ENCODE peak calls at places on chromosomes 11 and 22, in four cellular contexts. P, C, D and O are unnamed samples.

GRCh38 chr11:66314561-66315497 is 2.0 kb downstream of the CD248 start:
- DNase-seq in P (no peak), C (no peak), D (no peak), O (no peak)

GRCh38 chr22:20140107-20140445 is 8.5 kb downstream of the ZDHHC8 start:
- DNase-seq in C (no peak), P (no peak), D (no peak), O (no peak)

GRCh38 chr11:68282141-68282860 is 10.5 kb upstream of the C11orf24 start:
- DNase-seq in P (no peak), C (no peak), D (peak), O (peak)

GRCh38 chr11:35324981-35325380 is 94.4 kb downstream of the SLC1A2 start:
- DNase-seq in C (no peak), P (no peak), D (no peak), O (no peak)

GRCh38 chr11:132941024-132941646 is 591.2 kb downstream of the OPCML start:
- DNase-seq in P (no peak), C (no peak), D (no peak), O (peak)

GRCh38 chr22:38754247-38755154 is 1.3 kb downstream of the SUN2 start:
- DNase-seq in P (no peak), C (peak), D (no peak), O (peak)

GRCh38 chr11:47212938-47213337 is 1.8 kb upstream of the DDB2 start:
- DNase-seq in P (no peak), D (no peak), C (no peak), O (no peak)

GRCh38 chr11:83721286-83721685 is 435.1 kb upstream of the CCDC90B start:
- DNase-seq in C (no peak), P (no peak), D (no peak), O (no peak)

GRCh38 chr11:762421-763072 is 14.7 kb downstream of the GATD1 start:
- DNase-seq in C (no peak), P (peak), D (no peak), O (peak)

GRCh38 chr11:18721576-18722292 is 4.3 kb downstream of the IGSF22 start:
- DNase-seq in D (no peak), C (no peak), P (peak), O (peak)

GRCh38 chr22:49592780-49593501 is 234.7 kb downstream of the BRD1 start:
- DNase-seq in P (no peak), C (no peak), D (no peak), O (no peak)

GRCh38 chr11:15248749-15249148 is 134.0 kb downstream of the INSC start:
- DNase-seq in D (no peak), P (no peak), C (no peak), O (no peak)

GRCh38 chr11:111961389-111962300 is 24.5 kb downstream of the DIXDC1 start:
- DNase-seq in C (no peak), D (no peak), P (no peak), O (no peak)

GRCh38 chr11:56140151-56140661 is at the start of gene OR8J3:
- DNase-seq in D (no peak), C (no peak), P (no peak), O (no peak)

GRCh38 chr11:29336727-29337212 is 680.1 kb downstream of the KCNA4 start:
- DNase-seq in D (no peak), P (no peak), C (no peak), O (no peak)

GRCh38 chr11:41917900-41918299 is 458.4 kb upstream of the LRRC4C start:
- DNase-seq in C (no peak), D (no peak), P (no peak), O (no peak)

GRCh38 chr11:133946541-133947297 is 10.0 kb downstream of the IGSF9B start:
- DNase-seq in C (no peak), D (no peak), P (no peak), O (no peak)
- TF ChIP-seq RAD21 in C (no peak), D (no peak), P (no peak), O (no peak)

DNA sequence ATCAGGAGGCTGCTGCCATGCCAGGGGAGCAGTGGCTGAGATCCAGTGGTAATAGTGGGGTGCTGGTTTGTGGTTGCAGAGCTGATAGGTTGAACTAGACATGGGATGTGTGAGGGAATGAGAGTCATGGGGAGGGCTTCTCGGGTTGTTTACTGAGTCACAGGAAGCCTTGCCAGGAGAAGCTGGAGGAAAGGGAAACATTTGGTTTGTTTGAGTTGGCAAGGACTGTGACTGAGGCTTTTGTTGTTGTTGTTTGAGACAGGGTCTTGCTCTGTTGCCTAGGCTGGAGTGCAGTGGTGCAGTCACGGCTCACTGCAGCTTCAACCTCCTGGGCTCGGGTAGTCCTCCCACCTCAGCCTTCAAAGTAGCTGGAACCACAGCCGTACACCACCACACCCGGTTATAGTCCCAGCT is 49.3 kb downstream of the CABIN1 start:
- DNase-seq in C (no peak), D (no peak), P (no peak), O (no peak)
- TF ChIP-seq MYC in C (no peak), D (no peak), P (no peak), O (no peak)

GRCh38 chr11:93329936-93330445 is 551 bp upstream of the DEUP1 start:
- DNase-seq in P (peak), C (no peak), D (no peak), O (peak)

GRCh38 chr11:93326681-93327080 is 3.9 kb upstream of the DEUP1 start:
- DNase-seq in D (no peak), P (no peak), C (no peak), O (no peak)

DNA sequence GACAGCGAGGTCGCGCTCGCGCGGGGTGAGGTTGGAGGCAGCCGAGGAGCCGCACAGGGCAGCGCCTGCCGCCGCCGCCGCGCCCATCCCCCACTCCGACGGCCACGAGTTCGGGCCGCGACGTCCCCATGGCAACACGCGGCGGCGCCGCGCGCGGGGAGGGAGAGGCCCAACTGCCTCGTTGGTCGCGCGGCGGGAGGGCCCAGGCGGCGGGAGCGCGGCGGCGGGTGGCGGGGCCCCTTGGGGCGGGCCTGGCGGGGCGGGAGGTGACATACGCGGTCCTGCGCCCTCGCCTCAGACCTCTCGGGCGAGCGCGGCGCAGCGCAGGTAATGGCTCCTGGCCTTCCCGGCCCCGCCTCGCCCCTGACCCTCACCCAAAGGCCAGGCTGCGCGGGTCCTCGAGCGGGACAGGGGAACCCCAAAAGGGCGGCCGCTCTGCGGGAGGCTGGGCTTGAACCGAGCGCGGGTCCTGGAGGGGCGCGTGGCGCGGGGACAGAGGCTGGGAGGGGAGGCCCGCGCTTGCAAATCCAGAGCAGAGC is at the start of gene DEUP1:
- DNase-seq in C (no peak), D (no peak), P (peak), O (peak)
- TF ChIP-seq RAD21 in C (no peak), D (no peak), P (no peak), O (no peak)

GRCh38 chr22:23062616-23063538 is 7.4 kb upstream of the GNAZ start:
- DNase-seq in P (no peak), C (no peak), D (no peak), O (no peak)
- TF ChIP-seq MYC in P (no peak), C (no peak), D (no peak), O (no peak)

GRCh38 chr11:26823963-26824362 is 102.1 kb upstream of the SLC5A12 start:
- DNase-seq in D (no peak), C (no peak), P (no peak), O (no peak)

GRCh38 chr11:26820739-26821138 is 98.9 kb upstream of the SLC5A12 start:
- DNase-seq in C (no peak), P (no peak), D (no peak), O (no peak)
- TF ChIP-seq RAD21 in C (no peak), P (no peak), D (no peak), O (no peak)

DNA sequence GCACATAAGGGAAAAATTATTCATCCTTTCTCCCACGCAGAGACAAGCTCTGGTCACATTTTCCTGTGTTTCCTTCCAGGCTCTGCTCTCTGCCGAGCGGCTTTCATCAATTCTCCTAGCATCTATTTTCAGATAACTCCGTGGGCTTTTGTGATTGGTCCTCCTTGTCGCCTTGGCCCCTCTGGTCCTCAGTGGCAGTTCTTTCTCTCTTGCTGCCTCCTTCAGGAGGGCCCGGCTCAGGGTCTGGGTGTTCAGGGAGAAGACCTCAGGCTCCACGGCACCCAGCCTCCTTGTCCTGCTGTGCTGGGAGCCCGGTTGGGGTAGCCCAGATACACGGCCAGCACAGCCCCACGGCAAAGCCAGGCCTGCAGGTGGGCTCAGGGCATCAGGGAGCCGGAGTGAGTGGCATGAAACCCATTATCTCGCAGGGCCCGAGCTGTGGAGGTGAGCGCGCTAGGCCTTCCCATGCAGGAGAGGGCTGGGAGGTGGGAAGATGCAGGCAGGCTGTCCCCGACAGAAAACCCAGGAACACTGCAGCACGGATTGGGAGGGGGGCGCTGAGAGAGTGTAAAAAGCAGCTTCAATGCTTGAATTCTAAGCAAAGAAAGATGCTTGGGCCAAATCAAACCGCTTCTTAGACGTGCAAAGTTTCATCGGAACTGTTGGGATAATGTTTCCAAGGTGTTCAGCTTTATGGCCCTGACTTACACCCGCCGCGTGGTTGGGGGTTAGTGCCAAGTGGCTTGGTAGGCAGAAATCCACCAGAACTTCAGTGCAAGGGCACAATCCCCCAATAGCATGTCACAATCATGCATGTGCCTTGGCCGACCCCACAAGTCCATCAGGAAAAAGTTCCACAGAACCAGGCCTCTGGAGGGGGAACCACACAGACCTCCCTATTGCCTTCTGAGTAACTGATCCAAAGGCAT is 81.9 kb upstream of the WNT7B start:
- DNase-seq in P (no peak), D (no peak), C (no peak), O (no peak)
- TF ChIP-seq MYC in P (no peak), D (no peak), C (no peak), O (no peak)

GRCh38 chr11:118791961-118792578 is 1.1 kb upstream of the DDX6 start:
- DNase-seq in P (peak), C (no peak), D (no peak), O (peak)

GRCh38 chr11:118799372-118799771 is 8.4 kb upstream of the DDX6 start:
- DNase-seq in D (no peak), C (no peak), P (no peak), O (no peak)

GRCh38 chr11:118792642-118793124 is 1.7 kb upstream of the DDX6 start:
- DNase-seq in P (peak), C (peak), D (peak), O (peak)

DNA sequence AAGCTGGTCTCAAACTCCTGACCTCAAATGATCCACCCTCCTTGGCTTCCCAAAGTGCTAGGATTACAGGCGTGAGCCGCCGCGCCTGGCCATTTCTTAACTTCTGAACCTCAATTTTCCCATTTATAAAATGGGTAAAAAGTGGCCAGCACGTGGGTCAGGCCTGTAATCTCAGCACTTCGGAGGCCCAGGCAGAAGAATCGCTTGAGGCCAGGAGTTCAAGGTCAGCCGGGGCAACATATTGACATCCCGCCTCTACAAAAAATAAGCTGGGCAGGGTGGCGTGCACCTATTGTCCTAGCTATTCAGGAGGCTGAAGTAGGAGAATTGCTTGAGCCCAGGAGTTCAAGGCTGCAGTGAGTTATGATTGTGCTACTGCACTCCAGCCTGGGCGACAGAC is 6.5 kb upstream of the DDX6 start:
- DNase-seq in P (no peak), C (peak), D (no peak), O (no peak)
- TF ChIP-seq RAD21 in P (no peak), C (no peak), D (no peak), O (no peak)

DNA sequence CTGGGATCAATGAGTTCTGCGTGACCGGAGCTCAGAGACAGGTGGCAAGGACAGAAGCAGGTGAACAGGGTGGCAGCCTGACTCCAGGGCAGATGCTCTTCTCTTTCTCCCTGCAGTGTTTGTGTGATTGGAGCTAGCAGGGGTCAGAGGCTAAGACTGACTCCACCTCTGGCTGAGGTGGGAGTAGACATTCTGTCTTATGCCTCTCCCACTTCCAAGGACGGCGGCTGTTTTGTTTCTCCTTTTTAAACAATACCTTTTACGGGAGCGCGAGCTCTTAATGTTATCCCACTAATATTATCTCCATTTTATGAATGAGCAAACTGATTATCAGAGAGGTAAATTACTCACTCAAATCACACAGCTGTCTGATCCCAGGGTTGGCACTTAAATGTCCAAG is 323.7 kb downstream of the MIAT start:
- DNase-seq in P (no peak), D (no peak), C (no peak), O (no peak)
- TF ChIP-seq MYC in P (no peak), D (no peak), C (no peak), O (no peak)